ENCODE peak calls at places on chromosomes 5 and 9, in six cellular contexts. T is lung; F is fibroblast of lung; U is CD4-positive, alpha-beta T cell; J is AG09319; P is osteocyte. Y is an unnamed sample.

GRCh38 chr9:114185570-114185969 is 30.2 kb downstream of the COL27A1 start:
- DNase-seq in T (no peak), F (no peak), U (no peak), J (no peak), P (no peak), Y (no peak)

GRCh38 chr5:86095106-86095505 is 522.6 kb upstream of the COX7C start:
- DNase-seq in T (no peak), F (no peak), U (no peak), J (no peak), P (no peak), Y (no peak)

GRCh38 chr9:92468206-92468605 is 14.1 kb downstream of the ASPN start:
- DNase-seq in T (no peak), F (peak; percentile 61), U (no peak), J (no peak), P (no peak), Y (no peak)

GRCh38 chr9:98903938-98904560 is 39.7 kb upstream of the COL15A1 start:
- DNase-seq in T (no peak), F (no peak), U (no peak), J (no peak), P (no peak), Y (no peak)

GRCh38 chr5:172773481-172774469 is 2.8 kb upstream of the DUSP1 start:
- DNase-seq in T (no peak), F (peak; percentile 69), U (no peak), J (no peak), P (no peak), Y (no peak)

GRCh38 chr9:11064853-11065252 is 452.1 kb upstream of the PTPRD start:
- DNase-seq in T (no peak), F (no peak), U (no peak), J (no peak), P (no peak), Y (no peak)

GRCh38 chr5:178988436-178989220 is 6.5 kb downstream of the GRM6 start:
- DNase-seq in T (no peak), F (no peak), U (no peak), J (no peak), P (peak; percentile 80), Y (no peak)

GRCh38 chr5:109900453-109900852 is 210.7 kb downstream of the MAN2A1 start:
- DNase-seq in T (no peak), F (no peak), U (no peak), J (no peak), P (no peak), Y (no peak)

GRCh38 chr5:36152324-36153298 is 700 bp downstream of the SKP2 start:
- DNase-seq in T (no peak), F (peak; percentile 45), U (no peak), J (no peak), P (no peak), Y (no peak)

GRCh38 chr5:160199410-160199911 is 29.8 kb upstream of the FABP6 start:
- DNase-seq in T (peak; percentile 70), F (peak; percentile 33), U (peak; percentile 45), J (no peak), P (peak; percentile 92), Y (peak; percentile 75)

GRCh38 chr5:107217721-107218130 is 453.0 kb downstream of the EFNA5 start:
- DNase-seq in T (peak; percentile 72), F (no peak), U (no peak), J (no peak), P (no peak), Y (no peak)

GRCh38 chr5:134086943-134087305 is 27.6 kb upstream of the TCF7 start:
- DNase-seq in T (no peak), F (no peak), U (peak; percentile 88), J (no peak), P (no peak), Y (no peak)

GRCh38 chr5:8864053-8864452 is 681.8 kb downstream of the SEMA5A start:
- DNase-seq in T (no peak), F (peak; percentile 17), U (no peak), J (no peak), P (no peak), Y (no peak)

GRCh38 chr5:180118391-180118791 is 46.8 kb upstream of the RNF130 start:
- DNase-seq in T (no peak), F (no peak), U (no peak), J (no peak), P (no peak), Y (no peak)

GRCh38 chr9:129141066-129142041 is 30.1 kb downstream of the PTPA start:
- DNase-seq in T (peak; percentile 52), F (peak; percentile 96), U (no peak), J (peak; percentile 78), P (no peak), Y (peak; percentile 70)

GRCh38 chr9:11779971-11780370 is 913.2 kb upstream of the TYRP1 start:
- DNase-seq in T (no peak), F (no peak), U (no peak), J (no peak), P (no peak), Y (no peak)

GRCh38 chr5:38013107-38013506 is 173.3 kb upstream of the GDNF start:
- DNase-seq in T (no peak), F (no peak), U (no peak), J (no peak), P (no peak), Y (no peak)

GRCh38 chr5:107204413-107204812 is 466.3 kb downstream of the EFNA5 start:
- DNase-seq in T (no peak), F (no peak), U (no peak), J (no peak), P (no peak), Y (no peak)

GRCh38 chr9:68953771-68954170 is 60.1 kb downstream of the PRKACG start:
- DNase-seq in T (no peak), F (no peak), U (no peak), J (no peak), P (no peak), Y (no peak)

GRCh38 chr9:106864533-106865143 is 1.7 kb downstream of the ZNF462 start:
- DNase-seq in T (no peak), F (peak; percentile 62), U (no peak), J (no peak), P (no peak), Y (no peak)

GRCh38 chr5:173706700-173707099 is 90.2 kb upstream of the BOD1 start:
- DNase-seq in T (no peak), F (no peak), U (no peak), J (no peak), P (no peak), Y (no peak)

GRCh38 chr9:35508069-35508468 is 18.2 kb downstream of the RUSC2 start:
- DNase-seq in T (no peak), F (peak; percentile 68), U (no peak), J (no peak), P (no peak), Y (no peak)

GRCh38 chr5:50435131-50435530 is 6.0 kb downstream of the EMB start:
- DNase-seq in T (no peak), F (no peak), U (no peak), J (no peak), P (no peak), Y (no peak)

GRCh38 chr5:31921852-31922305 is 252.2 kb downstream of the GOLPH3 start:
- DNase-seq in T (no peak), F (peak; percentile 96), U (no peak), J (no peak), P (no peak), Y (no peak)

GRCh38 chr5:156497816-156498215 is 170.9 kb downstream of the SGCD start:
- DNase-seq in T (no peak), F (peak; percentile 48), U (no peak), J (no peak), P (no peak), Y (no peak)

GRCh38 chr9:680106-680505 is 161.4 kb upstream of the DMRT1 start:
- DNase-seq in T (no peak), F (peak; percentile 41), U (no peak), J (no peak), P (no peak), Y (no peak)

DNA sequence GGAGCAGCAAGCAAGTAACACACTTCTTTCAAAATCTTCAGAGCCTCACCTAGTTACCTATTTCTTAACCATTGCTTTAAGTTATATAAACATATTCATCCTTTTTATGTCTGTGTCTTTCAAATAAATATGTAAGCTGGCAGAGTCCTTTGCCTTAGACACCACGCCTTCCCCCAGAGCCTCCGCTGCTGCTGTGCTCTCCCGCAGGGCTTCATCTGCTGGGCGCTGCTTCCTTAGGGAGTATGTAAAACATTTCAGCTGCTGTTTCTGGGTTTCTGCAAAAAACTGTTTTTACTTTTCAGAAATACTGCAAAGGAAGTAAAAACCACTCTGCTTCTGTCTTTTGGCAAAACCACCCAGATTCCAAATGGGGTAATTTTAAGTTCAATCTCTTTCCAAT is 133.0 kb downstream of the CDC42SE2 start:
- DNase-seq in T (no peak), F (no peak), U (no peak), J (no peak), P (no peak), Y (no peak)
- TF ChIP-seq CTCF in T (no peak), F (no peak), U (no peak), J (no peak), P (no peak), Y (no peak)

GRCh38 chr5:165459232-165459631 is 1953.8 kb downstream of the MAT2B start:
- DNase-seq in T (no peak), F (peak; percentile 17), U (no peak), J (no peak), P (no peak), Y (no peak)

GRCh38 chr5:165460911-165461310 is 1955.5 kb downstream of the MAT2B start:
- DNase-seq in T (no peak), F (peak; percentile 10), U (no peak), J (no peak), P (no peak), Y (no peak)

DNA sequence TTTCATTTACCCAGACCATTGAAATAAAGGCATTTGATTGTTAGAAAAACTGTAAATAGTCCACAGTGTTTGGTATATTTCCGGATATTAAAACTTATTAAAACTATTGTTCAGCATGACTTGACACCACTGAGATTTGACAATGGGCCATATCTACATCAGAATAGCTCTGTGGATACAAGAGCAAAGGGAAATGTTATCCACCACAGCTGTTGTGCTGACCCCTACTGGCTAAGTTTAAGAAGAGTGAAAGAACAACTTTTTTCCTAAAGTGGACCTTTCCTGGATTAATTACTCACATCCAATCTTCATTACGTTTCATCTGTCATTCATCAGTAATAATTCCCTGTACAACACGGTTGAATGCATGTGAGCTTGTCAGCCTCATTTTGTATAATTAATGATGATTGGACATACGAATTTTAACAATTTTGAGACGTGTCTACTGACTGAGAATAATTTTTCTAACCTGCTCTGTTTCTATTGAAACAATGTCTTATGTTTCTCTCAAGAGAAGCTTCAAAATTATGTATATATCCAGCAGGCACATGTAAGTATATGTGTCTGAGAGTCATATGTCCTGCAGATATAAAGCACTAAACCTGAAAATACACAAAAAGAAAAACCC is 1952.5 kb downstream of the MAT2B start:
- DNase-seq in T (no peak), F (peak; percentile 46), U (no peak), J (no peak), P (no peak), Y (no peak)
- TF ChIP-seq CTCF in T (peak; percentile 18), F (peak; percentile 25), U (no peak), J (peak; percentile 17), P (peak; percentile 56), Y (peak; percentile 34)

GRCh38 chr9:32136700-32137339 is 247.6 kb upstream of the ACO1 start:
- DNase-seq in T (no peak), F (no peak), U (no peak), J (no peak), P (no peak), Y (no peak)
- TF ChIP-seq CTCF in T (no peak), F (no peak), U (no peak), J (no peak), P (no peak), Y (no peak)

DNA sequence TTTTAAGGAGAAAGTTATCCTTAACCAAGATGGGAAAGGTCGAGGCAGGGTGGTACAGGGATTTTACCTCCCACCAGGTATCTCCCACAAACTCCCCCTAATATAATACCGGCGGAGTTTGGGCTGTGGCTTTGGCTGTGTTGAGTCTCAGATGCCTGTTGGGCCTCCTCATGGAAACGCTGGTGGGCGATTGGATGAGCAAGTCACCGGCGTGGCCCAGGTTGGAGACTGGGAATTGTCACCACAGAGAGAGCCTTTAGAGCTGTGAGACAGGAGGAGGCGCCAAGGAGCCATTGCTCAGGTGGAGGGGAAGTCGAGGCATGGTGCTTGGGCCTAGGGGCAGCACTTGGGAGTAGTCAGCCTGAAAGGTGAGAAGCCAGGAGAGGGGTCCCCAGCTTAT is 3.4 kb upstream of the CAMSAP1 start:
- DNase-seq in T (no peak), F (no peak), U (no peak), J (no peak), P (no peak), Y (no peak)
- TF ChIP-seq CTCF in T (no peak), F (no peak), U (no peak), J (no peak), P (no peak), Y (no peak)